ENCODE peak calls at places on chromosomes 1 and 21, in eight cellular contexts. J, H, F, Y, Z, S, D and B are unnamed samples.
A peak's percentile ranks its signal among the peaks of the same experiment; 100 is the strongest.

GRCh38 chr1:10640079-10640578 is 156.3 kb downstream of the CASZ1 start:
- DNase-seq in H (no peak), F (no peak), S (no peak), D (no peak), Y (no peak), Z (no peak), J (no peak), B (no peak)

GRCh38 chr1:86389315-86389714 is 6.8 kb downstream of the ODF2L start:
- DNase-seq in J (no peak), Z (no peak), Y (no peak), H (no peak), D (no peak), F (no peak), S (no peak), B (no peak)

GRCh38 chr21:41678944-41679343 is 87.9 kb downstream of the RIPK4 start:
- DNase-seq in Y (peak; percentile 97), F (peak; percentile 94), Z (peak; percentile 58), J (peak; percentile 11), S (no peak), D (no peak), H (peak; percentile 28), B (no peak)

GRCh38 chr1:1626207-1627141 is 5.5 kb upstream of the MMP23B start:
- DNase-seq in D (no peak), Z (no peak), Y (no peak), F (no peak), J (no peak), S (no peak), H (no peak), B (no peak)

GRCh38 chr1:1046767-1047166 is 26.8 kb downstream of the AGRN start:
- DNase-seq in H (no peak), D (no peak), F (no peak), J (no peak), Z (no peak), Y (no peak), S (no peak), B (no peak)

GRCh38 chr1:16727190-16728111 is 12.9 kb upstream of the RNU1-4 start:
- DNase-seq in J (no peak), F (no peak), D (peak; percentile 54), Z (no peak), Y (peak; percentile 88), S (no peak), H (peak; percentile 22), B (peak; percentile 4)

GRCh38 chr1:192061556-192061955 is 96.7 kb upstream of the RGS18 start:
- DNase-seq in S (no peak), H (no peak), Y (no peak), J (no peak), Z (no peak), D (no peak), F (no peak), B (no peak)

GRCh38 chr1:21317035-21317689 is 26.9 kb upstream of the ECE1 start:
- DNase-seq in H (no peak), Y (peak; percentile 84), J (no peak), S (no peak), Z (peak; percentile 43), D (no peak), F (no peak), B (no peak)

GRCh38 chr1:77076759-77077158 is 142.5 kb downstream of the PIGK start:
- DNase-seq in S (no peak), Y (no peak), Z (no peak), J (no peak), D (no peak), H (no peak), F (no peak), B (no peak)

GRCh38 chr1:175823401-175823800 is 80.0 kb upstream of the TNR start:
- DNase-seq in J (no peak), D (no peak), H (no peak), F (no peak), Z (no peak), S (no peak), Y (no peak), B (no peak)

GRCh38 chr21:16186742-16187141 is 457.0 kb downstream of the USP25 start:
- DNase-seq in D (no peak), S (no peak), J (no peak), Y (no peak), H (no peak), Z (no peak), F (no peak), B (no peak)

GRCh38 chr1:23132033-23132432 is 36.6 kb downstream of the LUZP1 start:
- DNase-seq in J (no peak), S (no peak), H (no peak), Z (no peak), F (no peak), Y (peak; percentile 27), D (no peak), B (no peak)

GRCh38 chr1:68600049-68600661 is 103.3 kb upstream of the DEPDC1 start:
- DNase-seq in J (no peak), F (peak; percentile 15), D (no peak), H (no peak), Y (peak; percentile 40), S (no peak), Z (no peak), B (no peak)

GRCh38 chr1:22500476-22500875 is 48.8 kb downstream of the ZBTB40 start:
- DNase-seq in Y (peak; percentile 58), F (peak; percentile 43), H (no peak), D (no peak), Z (no peak), S (no peak), J (no peak), B (no peak)

GRCh38 chr1:168498159-168498609 is 45.6 kb downstream of the XCL2 start:
- DNase-seq in F (peak; percentile 37), Z (no peak), J (no peak), S (no peak), D (no peak), H (no peak), Y (no peak), B (no peak)

GRCh38 chr1:203667616-203668015 is 41.0 kb downstream of the ATP2B4 start:
- DNase-seq in H (no peak), Z (no peak), D (no peak), Y (no peak), F (no peak), J (no peak), S (no peak), B (no peak)

GRCh38 chr1:192579319-192579738 is 3.8 kb downstream of the RGS1 start:
- DNase-seq in D (no peak), S (no peak), F (no peak), Z (no peak), J (no peak), Y (peak; percentile 54), H (no peak), B (no peak)

GRCh38 chr1:236821111-236821625 is 26.1 kb downstream of the MTR start:
- DNase-seq in Y (no peak), F (no peak), J (no peak), H (no peak), Z (no peak), S (no peak), D (no peak), B (no peak)

GRCh38 chr1:154433161-154433681 is 28.1 kb downstream of the IL6R start:
- DNase-seq in S (no peak), J (no peak), Y (peak; percentile 8), F (no peak), Z (no peak), D (no peak), H (no peak), B (no peak)

GRCh38 chr1:178575611-178576331 is 62.9 kb downstream of the TEX35 start:
- DNase-seq in J (no peak), S (no peak), Y (no peak), Z (no peak), F (no peak), D (no peak), H (no peak), B (no peak)

GRCh38 chr1:91730781-91731732 is 154.9 kb downstream of the TGFBR3 start:
- DNase-seq in Z (no peak), D (no peak), H (no peak), F (no peak), J (no peak), S (no peak), Y (peak; percentile 31), B (no peak)

GRCh38 chr1:90862782-90863181 is 145.7 kb upstream of the BARHL2 start:
- DNase-seq in D (no peak), F (no peak), Z (no peak), S (no peak), H (no peak), J (no peak), Y (no peak), B (no peak)